ENCODE peak calls at places on chromosome 22, in five cellular contexts. A, Z, N, M and R are unnamed samples.

GRCh38 chr22:49104434-49104833 is 723.2 kb downstream of the BRD1 start:
- DNase-seq in A (no peak), Z (no peak), M (no peak), N (no peak), R (no peak)

GRCh38 chr22:20859615-20860014 is 808 bp downstream of the SNAP29 start:
- DNase-seq in M (no peak), Z (no peak), N (no peak), A (no peak), R (no peak)

GRCh38 chr22:46761539-46762237 is 762 bp upstream of the TBC1D22A start:
- DNase-seq in Z (no peak), A (no peak), N (no peak), M (no peak), R (peak)

GRCh38 chr22:36385491-36386350 is 2.0 kb downstream of the MYH9 start:
- DNase-seq in N (no peak), Z (peak), A (no peak), M (no peak), R (no peak)

GRCh38 chr22:40364431-40364830 is 6.0 kb upstream of the SGSM3 start:
- DNase-seq in Z (no peak), A (no peak), M (no peak), N (no peak), R (no peak)

GRCh38 chr22:46652930-46653331 is 32.7 kb downstream of the GRAMD4 start:
- DNase-seq in M (no peak), N (no peak), Z (peak), A (no peak), R (no peak)

GRCh38 chr22:42856179-42856864 is 751 bp downstream of the ARFGAP3 start:
- DNase-seq in N (no peak), M (no peak), A (no peak), Z (peak), R (peak)

GRCh38 chr22:40572976-40573375 is 63.5 kb downstream of the MRTFA start:
- DNase-seq in A (no peak), M (no peak), N (no peak), Z (no peak), R (no peak)

GRCh38 chr22:43890901-43891331 is 897 bp downstream of the PNPLA5 start:
- DNase-seq in Z (no peak), A (no peak), N (no peak), M (no peak), R (no peak)

GRCh38 chr22:19663821-19664325 is 50.4 kb upstream of the SEPTIN5 start:
- DNase-seq in N (no peak), A (no peak), M (peak), Z (no peak), R (peak)

GRCh38 chr22:47631571-47632102 is 869.2 kb downstream of the TBC1D22A start:
- DNase-seq in Z (no peak), M (peak), A (no peak), N (no peak), R (peak)

GRCh38 chr22:23275751-23276150 is 95.4 kb downstream of the BCR start:
- DNase-seq in N (no peak), Z (no peak), M (no peak), A (no peak), R (peak)
- TF ChIP-seq FOXM1 in N (no peak), Z (no peak), M (no peak), A (no peak), R (no peak)

DNA sequence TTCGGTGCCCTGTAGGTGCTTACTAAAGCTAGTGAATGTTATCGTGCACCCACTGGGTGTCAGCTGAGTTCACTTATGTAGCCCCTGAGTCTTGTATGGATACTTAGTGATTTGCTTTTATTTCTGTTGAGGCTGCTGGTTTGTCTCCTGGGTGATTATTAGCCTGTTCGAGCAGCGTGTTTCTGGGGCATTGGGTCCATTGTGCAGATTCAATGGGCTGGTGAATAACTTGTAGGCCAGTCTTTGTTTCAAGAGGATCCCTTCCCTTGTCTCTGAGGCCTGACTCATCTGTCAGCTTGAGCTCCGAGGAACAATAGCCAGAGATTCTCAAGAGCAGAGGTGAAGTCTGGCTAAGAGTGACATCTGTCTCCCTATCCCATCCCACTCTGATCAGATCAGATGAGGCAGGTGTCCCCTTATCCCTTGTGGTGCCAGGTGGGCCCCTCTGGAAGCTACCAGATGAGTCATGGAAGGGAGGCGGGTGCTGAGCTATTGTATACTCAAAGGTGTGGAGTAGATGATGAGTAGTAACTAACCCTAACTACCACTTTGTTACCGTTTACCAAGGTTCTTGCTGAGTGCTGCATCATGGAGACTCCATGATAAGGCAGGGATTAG is 3.7 kb downstream of the MIAT start:
- DNase-seq in Z (no peak), M (no peak), A (no peak), N (no peak), R (no peak)
- TF ChIP-seq FOXM1 in Z (no peak), M (no peak), A (no peak), N (no peak), R (no peak)

GRCh38 chr22:28670153-28670552 is 9.5 kb downstream of the TTC28 start:
- DNase-seq in A (no peak), M (no peak), N (no peak), Z (no peak), R (no peak)
- TF ChIP-seq FOXM1 in A (no peak), M (no peak), N (peak), Z (no peak), R (no peak)

DNA sequence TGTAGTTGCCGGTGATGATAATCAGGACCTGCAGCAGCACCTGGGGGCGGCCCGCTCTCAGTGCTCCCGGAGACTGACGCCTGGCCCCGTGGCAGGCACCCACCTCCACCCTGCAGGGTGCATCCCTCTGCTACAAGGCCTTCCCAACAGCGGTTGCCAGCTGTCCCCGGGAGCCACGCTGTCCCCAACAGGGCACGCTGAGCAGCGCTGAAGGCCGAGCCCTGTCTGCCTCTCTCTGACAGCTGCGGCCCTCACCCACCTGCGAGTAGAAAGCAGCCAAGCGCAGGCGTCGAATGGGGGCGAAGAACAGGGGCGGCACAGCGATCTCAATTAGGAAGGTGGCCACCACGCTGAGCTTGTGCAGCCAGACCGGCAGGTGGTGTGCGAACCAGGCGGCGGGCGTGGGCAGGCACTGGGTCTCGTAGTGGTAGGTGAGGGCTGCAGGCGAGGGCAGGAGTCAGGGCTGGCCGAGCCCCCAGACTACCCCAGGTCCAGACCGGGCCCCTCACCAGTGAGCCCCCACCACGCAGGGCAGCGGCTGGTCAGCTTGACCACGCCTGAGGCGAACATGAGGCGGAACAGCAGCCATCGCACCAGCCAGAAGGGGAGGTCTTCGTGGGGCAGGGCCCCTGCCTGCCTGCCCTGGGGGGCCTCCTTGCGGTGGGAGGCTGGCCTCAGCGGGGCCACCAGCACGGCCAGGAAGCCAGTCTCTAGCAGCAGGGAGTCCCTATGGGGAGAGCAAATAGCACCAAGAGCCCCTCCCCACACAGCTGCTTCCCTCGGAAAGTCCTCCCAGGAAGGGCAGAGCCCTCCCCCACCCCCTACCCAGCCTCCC is 1.5 kb downstream of the LMF2 start:
- DNase-seq in N (no peak), A (no peak), Z (no peak), M (no peak), R (no peak)
- TF ChIP-seq FOXM1 in N (no peak), A (no peak), Z (no peak), M (no peak), R (no peak)

GRCh38 chr22:28976588-28976987 is 85.0 kb downstream of the C22orf31 start:
- DNase-seq in A (no peak), Z (no peak), M (no peak), N (no peak), R (no peak)

GRCh38 chr22:28977481-28977971 is 84.1 kb downstream of the C22orf31 start:
- DNase-seq in Z (peak), N (no peak), M (no peak), A (no peak), R (no peak)

GRCh38 chr22:28977050-28977449 is 84.6 kb downstream of the C22orf31 start:
- DNase-seq in N (no peak), Z (no peak), M (no peak), A (no peak), R (no peak)

GRCh38 chr22:28978863-28979799 is 82.5 kb downstream of the C22orf31 start:
- DNase-seq in M (no peak), N (no peak), A (no peak), Z (no peak), R (no peak)

GRCh38 chr22:28978158-28978557 is 83.5 kb downstream of the C22orf31 start:
- DNase-seq in N (no peak), A (no peak), Z (no peak), M (no peak), R (no peak)
- TF ChIP-seq FOXM1 in N (no peak), A (no peak), Z (no peak), M (no peak), R (no peak)

GRCh38 chr22:17647452-17647851 is 8.9 kb downstream of the BCL2L13 start:
- DNase-seq in N (no peak), A (no peak), Z (no peak), M (no peak), R (no peak)

GRCh38 chr22:17648564-17648963 is 10.0 kb downstream of the BCL2L13 start:
- DNase-seq in N (no peak), M (no peak), A (no peak), Z (no peak), R (no peak)

DNA sequence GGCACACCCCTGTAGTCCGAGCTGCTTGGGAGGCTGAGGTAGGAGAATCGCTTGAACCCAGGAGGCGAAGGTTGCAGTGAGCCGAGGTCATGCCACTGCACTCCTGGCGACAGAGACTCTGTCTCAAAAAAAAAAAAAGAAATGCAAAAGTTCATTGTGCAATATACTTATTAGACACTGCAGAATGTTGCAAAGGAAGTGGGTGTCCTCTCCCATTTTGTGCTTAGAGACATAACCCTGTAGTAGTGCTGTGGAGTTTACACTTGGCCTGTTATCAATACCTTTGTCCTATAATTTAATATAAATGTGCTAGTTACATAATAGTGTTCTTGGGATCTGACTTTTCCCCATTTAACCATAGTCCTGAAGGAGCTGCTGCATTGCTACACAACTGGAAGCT is 9.4 kb downstream of the BCL2L13 start:
- DNase-seq in A (no peak), N (no peak), Z (no peak), M (no peak), R (no peak)
- TF ChIP-seq FOXM1 in A (no peak), N (no peak), Z (no peak), M (no peak), R (no peak)

GRCh38 chr22:45265546-45265945 is 19.2 kb upstream of the UPK3A start:
- DNase-seq in N (no peak), Z (no peak), A (no peak), M (no peak), R (no peak)

GRCh38 chr22:45261407-45262088 is 20.9 kb upstream of the KIAA0930 start:
- DNase-seq in M (no peak), Z (no peak), A (no peak), N (no peak), R (no peak)

GRCh38 chr22:45262195-45262930 is 21.7 kb upstream of the KIAA0930 start:
- DNase-seq in M (no peak), N (no peak), Z (no peak), A (no peak), R (no peak)

GRCh38 chr22:45262931-45263789 is 21.6 kb upstream of the UPK3A start:
- DNase-seq in A (no peak), Z (no peak), N (peak), M (no peak), R (no peak)

DNA sequence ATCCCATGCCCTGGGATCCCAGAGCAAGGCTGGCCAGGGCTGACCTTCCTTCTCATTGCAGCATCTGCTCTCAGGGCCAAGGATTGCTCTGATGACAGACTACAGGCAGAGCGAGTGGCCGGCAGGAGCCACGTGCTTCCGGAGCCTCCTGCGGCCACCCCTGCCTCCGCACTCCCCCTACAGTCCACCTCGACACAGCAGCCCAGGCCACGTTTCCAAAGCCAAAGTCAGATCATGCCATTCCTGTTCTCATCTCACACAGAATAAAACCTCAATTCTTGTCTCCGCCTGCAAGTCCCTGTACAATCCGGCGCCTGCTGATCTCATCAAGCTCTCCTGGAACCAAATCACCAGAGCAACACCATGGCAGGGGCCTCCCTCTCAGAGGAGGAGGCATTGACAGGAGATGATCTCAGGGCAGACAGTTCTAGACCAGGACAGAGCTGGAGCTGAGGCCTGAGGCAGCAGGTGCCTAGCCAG is 20.9 kb upstream of the UPK3A start:
- DNase-seq in Z (peak), A (peak), M (peak), N (no peak), R (peak)
- TF ChIP-seq FOXM1 in Z (no peak), A (no peak), M (no peak), N (no peak), R (no peak)

GRCh38 chr22:30236875-30237274 is 9.7 kb downstream of the LIF start:
- DNase-seq in N (no peak), M (no peak), A (no peak), Z (no peak), R (no peak)

GRCh38 chr22:30234786-30235470 is 11.6 kb downstream of the LIF start:
- DNase-seq in M (no peak), Z (no peak), N (no peak), A (no peak), R (no peak)

GRCh38 chr22:30238136-30238535 is 8.4 kb downstream of the LIF start:
- DNase-seq in A (no peak), Z (no peak), M (no peak), N (no peak), R (no peak)

GRCh38 chr22:30233582-30233981 is 13.0 kb downstream of the LIF start:
- DNase-seq in N (no peak), A (no peak), Z (no peak), M (no peak), R (no peak)

GRCh38 chr22:30235687-30236170 is 10.8 kb downstream of the LIF start:
- DNase-seq in Z (no peak), M (no peak), N (no peak), A (no peak), R (no peak)
- TF ChIP-seq FOXM1 in Z (no peak), M (no peak), N (no peak), A (no peak), R (no peak)

DNA sequence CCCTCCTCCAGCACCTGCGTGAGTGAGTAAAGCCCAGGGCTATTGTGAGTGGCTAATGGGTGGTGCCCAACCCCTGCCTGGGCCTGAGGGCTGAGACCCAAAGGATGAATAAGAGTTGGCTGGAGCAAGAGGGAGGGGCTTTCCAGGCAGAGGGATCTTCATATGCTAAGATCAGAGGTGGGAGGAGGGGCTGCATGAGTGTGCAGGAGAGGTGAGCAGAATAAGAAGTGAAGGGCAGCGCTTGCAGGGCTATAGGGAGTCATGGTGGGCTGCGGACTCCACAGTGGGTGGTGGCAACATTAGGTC is 3.9 kb downstream of the EMID1 start:
- DNase-seq in Z (no peak), M (no peak), A (no peak), N (no peak), R (no peak)
- TF ChIP-seq FOXM1 in Z (no peak), M (no peak), A (no peak), N (no peak), R (no peak)

GRCh38 chr22:45120931-45121330 is 42.8 kb upstream of the NUP50 start:
- DNase-seq in M (no peak), N (no peak), A (no peak), Z (no peak), R (no peak)
- TF ChIP-seq FOXM1 in M (no peak), N (no peak), A (no peak), Z (no peak), R (no peak)